ENCODE peak calls at places on chromosomes 6 and 20, in seven cellular contexts. J is psoas muscle; E is T1000; C is activated naive CD8-positive, alpha-beta T cell treated with anti-CD3 and anti-CD28 coated beads, Interleukin-2, amount 10 ng/mL, durations not matched to agents 7 days and 5 days; A is lower lobe of right lung; M is D341Med; I is memory B cell. G is an unnamed sample.

GRCh38 chr6:136655251-136656014 is 105.2 kb upstream of the MAP7 start:
- DNase-seq in I (no peak), J (no peak), C (no peak), A (no peak), M (no peak), E (no peak), G (no peak)

GRCh38 chr6:139370707-139371345 is 3.6 kb downstream of the CITED2 start:
- DNase-seq in M (no peak), J (no peak), C (no peak), I (no peak), E (no peak), A (no peak), G (no peak)

GRCh38 chr20:61949363-61949713 is 116.3 kb downstream of the TAF4 start:
- DNase-seq in J (peak), C (no peak), E (no peak), A (peak), I (no peak), M (no peak), G (no peak)

GRCh38 chr6:117545161-117545595 is 57.1 kb downstream of the GOPC start:
- DNase-seq in M (no peak), E (no peak), C (no peak), J (no peak), I (no peak), A (no peak), G (no peak)

GRCh38 chr6:66481216-66481615 is 774.2 kb upstream of the EYS start:
- DNase-seq in J (peak), M (no peak), C (no peak), I (no peak), E (no peak), A (no peak), G (no peak)

GRCh38 chr20:62470459-62470858 is 5.3 kb downstream of the GATA5 start:
- DNase-seq in M (no peak), E (no peak), C (no peak), I (no peak), A (no peak), J (no peak), G (no peak)

GRCh38 chr6:105677671-105678475 is 275.0 kb upstream of the PREP start:
- DNase-seq in M (no peak), E (no peak), I (no peak), C (no peak), A (no peak), J (no peak), G (no peak)

GRCh38 chr6:63708631-63709030 is 73.0 kb downstream of the PHF3 start:
- DNase-seq in C (no peak), I (no peak), A (no peak), M (no peak), J (no peak), E (no peak), G (no peak)

GRCh38 chr20:588932-589672 is 21.0 kb downstream of the TCF15 start:
- DNase-seq in C (no peak), M (no peak), E (no peak), A (no peak), J (no peak), I (no peak), G (no peak)